ENCODE peak calls at places on chromosome 1, in ten cellular contexts. R, M, D, I, U, A, Q, V, O and Y are unnamed samples.

GRCh38 chr1:168893359-168893791 is 164.4 kb upstream of the DPT start:
- DNase-seq in R (no peak), M (peak; percentile 3), D (no peak), I (no peak), U (no peak), A (no peak), Q (no peak), V (peak; percentile 25), O (no peak), Y (peak; percentile 34)

GRCh38 chr1:67427947-67428346 is 2.3 kb downstream of the SERBP1 start:
- DNase-seq in R (no peak), M (no peak), D (no peak), I (no peak), U (no peak), A (no peak), Q (no peak), V (no peak), O (no peak), Y (no peak)

GRCh38 chr1:34037109-34037508 is 127.9 kb downstream of the CSMD2 start:
- DNase-seq in R (no peak), M (no peak), D (no peak), I (no peak), U (no peak), A (no peak), Q (no peak), V (no peak), O (no peak), Y (no peak)

GRCh38 chr1:233075045-233075444 is 124.6 kb downstream of the NTPCR start:
- DNase-seq in R (no peak), M (peak; percentile 92), D (no peak), I (no peak), U (no peak), A (no peak), Q (no peak), V (no peak), O (peak; percentile 50), Y (no peak)

GRCh38 chr1:53899708-53900107 is 5.7 kb downstream of the DIO1 start:
- DNase-seq in R (no peak), M (no peak), D (no peak), I (no peak), U (no peak), A (no peak), Q (no peak), V (no peak), O (no peak), Y (no peak)

GRCh38 chr1:31127266-31127665 is 61.7 kb upstream of the PUM1 start:
- DNase-seq in R (no peak), M (no peak), D (no peak), I (no peak), U (no peak), A (no peak), Q (no peak), V (no peak), O (no peak), Y (no peak)

GRCh38 chr1:63316540-63316939 is 5.8 kb upstream of the FOXD3 start:
- DNase-seq in R (no peak), M (no peak), D (no peak), I (no peak), U (no peak), A (no peak), Q (no peak), V (no peak), O (no peak), Y (no peak)

GRCh38 chr1:107138166-107138565 is 2.7 kb upstream of the NTNG1 start:
- DNase-seq in R (no peak), M (no peak), D (no peak), I (no peak), U (no peak), A (no peak), Q (no peak), V (no peak), O (peak; percentile 53), Y (no peak)

GRCh38 chr1:23718482-23718881 is 24.8 kb upstream of the ELOA start:
- DNase-seq in R (no peak), M (no peak), D (no peak), I (no peak), U (no peak), A (no peak), Q (no peak), V (no peak), O (no peak), Y (no peak)

GRCh38 chr1:1020000-1020404 is at the start of gene AGRN:
- DNase-seq in R (no peak), M (no peak), D (peak; percentile 71), I (no peak), U (no peak), A (peak; percentile 79), Q (no peak), V (no peak), O (no peak), Y (no peak)

GRCh38 chr1:42777860-42778259 is 6.9 kb upstream of the TMEM269 start:
- DNase-seq in R (peak; percentile 19), M (no peak), D (peak; percentile 27), I (no peak), U (no peak), A (peak; percentile 57), Q (peak; percentile 45), V (no peak), O (no peak), Y (no peak)

GRCh38 chr1:59674605-59675004 is 140.1 kb upstream of the HOOK1 start:
- DNase-seq in R (peak; percentile 10), M (no peak), D (no peak), I (no peak), U (no peak), A (no peak), Q (no peak), V (no peak), O (no peak), Y (peak; percentile 24)

GRCh38 chr1:153560241-153560640 is 5.4 kb downstream of the S100A2 start:
- DNase-seq in R (no peak), M (no peak), D (no peak), I (no peak), U (no peak), A (no peak), Q (no peak), V (no peak), O (no peak), Y (no peak)

GRCh38 chr1:156433602-156434001 is 64.6 kb downstream of the RHBG start:
- DNase-seq in R (no peak), M (no peak), D (no peak), I (no peak), U (no peak), A (peak; percentile 66), Q (no peak), V (no peak), O (no peak), Y (no peak)

GRCh38 chr1:116679828-116680628 is 12.5 kb upstream of the IGSF3 start:
- DNase-seq in R (no peak), M (no peak), D (no peak), I (no peak), U (no peak), A (no peak), Q (no peak), V (no peak), O (no peak), Y (no peak)

GRCh38 chr1:96524100-96524499 is 197.5 kb upstream of the PTBP2 start:
- DNase-seq in R (no peak), M (no peak), D (no peak), I (no peak), U (no peak), A (no peak), Q (no peak), V (no peak), O (no peak), Y (no peak)

GRCh38 chr1:53088616-53089300 is 26.7 kb downstream of the PODN start:
- DNase-seq in R (no peak), M (no peak), D (no peak), I (no peak), U (no peak), A (no peak), Q (no peak), V (no peak), O (no peak), Y (no peak)

GRCh38 chr1:219702551-219703215 is 89.8 kb upstream of the ZC3H11B start:
- DNase-seq in R (no peak), M (no peak), D (no peak), I (no peak), U (no peak), A (no peak), Q (no peak), V (no peak), O (peak; percentile 11), Y (no peak)

GRCh38 chr1:168488153-168488552 is 55.6 kb downstream of the XCL2 start:
- DNase-seq in R (peak; percentile 20), M (no peak), D (peak; percentile 19), I (no peak), U (no peak), A (no peak), Q (no peak), V (peak; percentile 60), O (no peak), Y (no peak)

GRCh38 chr1:18949689-18950414 is 6.6 kb downstream of the IFFO2 start:
- DNase-seq in R (no peak), M (no peak), D (no peak), I (no peak), U (peak; percentile 53), A (peak; percentile 59), Q (no peak), V (no peak), O (no peak), Y (no peak)

GRCh38 chr1:81407463-81407862 is 393.3 kb upstream of the ADGRL2 start:
- DNase-seq in R (peak; percentile 35), M (no peak), D (no peak), I (no peak), U (no peak), A (no peak), Q (no peak), V (no peak), O (no peak), Y (no peak)

GRCh38 chr1:115402753-115403184 is 64.7 kb upstream of the NGF start:
- DNase-seq in R (no peak), M (no peak), D (no peak), I (no peak), U (no peak), A (no peak), Q (no peak), V (no peak), O (no peak), Y (no peak)

GRCh38 chr1:215789981-215790380 is 222.9 kb downstream of the KCTD3 start:
- DNase-seq in R (no peak), M (no peak), D (no peak), I (no peak), U (no peak), A (no peak), Q (no peak), V (no peak), O (no peak), Y (no peak)

GRCh38 chr1:225209153-225209552 is 218.7 kb downstream of the LBR start:
- DNase-seq in R (peak; percentile 21), M (no peak), D (no peak), I (no peak), U (no peak), A (no peak), Q (no peak), V (no peak), O (no peak), Y (no peak)